ENCODE peak calls at places on chromosomes 16 and 17, in nine cellular contexts. B is lung; W is SJCRH30; S is adrenal gland; A is neural progenitor cell; H is RWPE1; F is sigmoid colon; O is left lung; Q is CD8-positive, alpha-beta T cell. M is an unnamed sample.

GRCh38 chr16:55252577-55252976 is 71.4 kb upstream of the IRX6 start:
- DNase-seq in B (no peak), W (no peak), S (no peak), A (no peak), H (no peak), F (no peak), O (no peak), Q (no peak), M (no peak)

GRCh38 chr17:9213311-9213655 is 192.0 kb downstream of the NTN1 start:
- DNase-seq in B (no peak), W (no peak), S (no peak), A (no peak), H (no peak), F (no peak), O (peak), Q (no peak), M (no peak)

GRCh38 chr17:77771587-77771986 is 186.9 kb upstream of the TNRC6C start:
- DNase-seq in B (no peak), W (no peak), S (no peak), A (no peak), H (no peak), F (no peak), O (no peak), Q (no peak), M (no peak)

GRCh38 chr16:14179116-14179515 is 108.0 kb downstream of the MRTFB start:
- DNase-seq in B (no peak), W (no peak), S (no peak), A (no peak), H (no peak), F (no peak), O (no peak), Q (no peak), M (no peak)

GRCh38 chr16:11094075-11094593 is 149.8 kb downstream of the CLEC16A start:
- DNase-seq in B (peak), W (no peak), S (peak), A (no peak), H (peak), F (peak), O (no peak), Q (no peak), M (no peak)

GRCh38 chr17:60047590-60047989 is 31.1 kb downstream of the HEATR6 start:
- DNase-seq in B (no peak), W (no peak), S (no peak), A (no peak), H (no peak), F (no peak), O (no peak), Q (no peak), M (no peak)

GRCh38 chr17:63483038-63483437 is 6.2 kb downstream of the ACE start:
- DNase-seq in B (no peak), W (no peak), S (no peak), A (no peak), H (no peak), F (no peak), O (no peak), Q (no peak), M (no peak)

GRCh38 chr17:28391401-28391800 is 14.6 kb downstream of the SLC46A1 start:
- DNase-seq in B (no peak), W (no peak), S (no peak), A (no peak), H (no peak), F (no peak), O (no peak), Q (no peak), M (no peak)

GRCh38 chr16:23528635-23529016 is 18.3 kb upstream of the GGA2 start:
- DNase-seq in B (no peak), W (no peak), S (no peak), A (no peak), H (no peak), F (no peak), O (no peak), Q (no peak), M (peak)

GRCh38 chr16:24129412-24129918 is 126.7 kb upstream of the CACNG3 start:
- DNase-seq in B (no peak), W (no peak), S (no peak), A (no peak), H (no peak), F (no peak), O (no peak), Q (no peak), M (no peak)

GRCh38 chr17:42774066-42774750 is 959 bp downstream of the VPS25 start:
- DNase-seq in B (no peak), W (no peak), S (no peak), A (no peak), H (peak), F (no peak), O (no peak), Q (no peak), M (no peak)

GRCh38 chr17:74545456-74546230 is at the start of gene CD300C:
- DNase-seq in B (peak), W (no peak), S (peak), A (no peak), H (no peak), F (no peak), O (no peak), Q (no peak), M (no peak)

GRCh38 chr16:46974352-46974751 is 878 bp upstream of the DNAJA2 start:
- DNase-seq in B (no peak), W (no peak), S (no peak), A (peak), H (peak), F (no peak), O (no peak), Q (no peak), M (no peak)

GRCh38 chr17:2179615-2180295 is 123.8 kb downstream of the SMG6 start:
- DNase-seq in B (peak), W (peak), S (peak), A (no peak), H (no peak), F (peak), O (no peak), Q (no peak), M (no peak)

GRCh38 chr17:21452377-21453143 is 76.4 kb downstream of the KCNJ12 start:
- DNase-seq in B (peak), W (no peak), S (peak), A (peak), H (peak), F (peak), O (peak), Q (no peak), M (peak)

GRCh38 chr17:57534863-57535651 is 210.0 kb downstream of the CCDC182 start:
- DNase-seq in B (no peak), W (peak), S (peak), A (no peak), H (no peak), F (no peak), O (no peak), Q (no peak), M (no peak)

GRCh38 chr17:77499699-77500435 is 359.1 kb downstream of the SEC14L1 start:
- DNase-seq in B (no peak), W (no peak), S (no peak), A (no peak), H (no peak), F (peak), O (no peak), Q (peak), M (no peak)

GRCh38 chr16:336269-336668 is 16.3 kb downstream of the AXIN1 start:
- DNase-seq in B (no peak), W (no peak), S (no peak), A (no peak), H (no peak), F (no peak), O (peak), Q (no peak), M (no peak)

GRCh38 chr16:11257131-11257938 is 1.3 kb upstream of the SOCS1 start:
- DNase-seq in B (peak), W (peak), S (peak), A (peak), H (peak), F (peak), O (peak), Q (peak), M (peak)

GRCh38 chr17:50210249-50211225 is 9.1 kb upstream of the COL1A1 start:
- DNase-seq in B (no peak), W (peak), S (peak), A (peak), H (peak), F (peak), O (peak), Q (no peak), M (no peak)

GRCh38 chr17:56899403-56899802 is 14.4 kb downstream of the TRIM25 start:
- DNase-seq in B (no peak), W (no peak), S (no peak), A (no peak), H (no peak), F (no peak), O (no peak), Q (no peak), M (no peak)

GRCh38 chr17:22202702-22203101 is 510.4 kb downstream of the KCNJ18 start:
- DNase-seq in B (no peak), W (no peak), S (no peak), A (no peak), H (no peak), F (no peak), O (peak), Q (no peak), M (no peak)

GRCh38 chr17:69434164-69434579 is 19.7 kb downstream of the MAP2K6 start:
- DNase-seq in B (no peak), W (no peak), S (no peak), A (no peak), H (peak), F (no peak), O (no peak), Q (no peak), M (peak)

GRCh38 chr16:31132979-31133599 is 2.4 kb downstream of the PRSS8 start:
- DNase-seq in B (no peak), W (no peak), S (no peak), A (no peak), H (no peak), F (no peak), O (peak), Q (no peak), M (no peak)

GRCh38 chr16:31130899-31131298 is 4.6 kb downstream of the PRSS8 start:
- DNase-seq in B (peak), W (no peak), S (no peak), A (no peak), H (peak), F (no peak), O (peak), Q (no peak), M (no peak)

GRCh38 chr16:31131416-31131815 is 4.1 kb downstream of the PRSS8 start:
- DNase-seq in B (no peak), W (no peak), S (no peak), A (no peak), H (no peak), F (no peak), O (no peak), Q (no peak), M (no peak)

GRCh38 chr16:31131841-31132271 is 3.7 kb downstream of the PRSS8 start:
- DNase-seq in B (no peak), W (no peak), S (no peak), A (no peak), H (no peak), F (no peak), O (peak), Q (no peak), M (no peak)

DNA sequence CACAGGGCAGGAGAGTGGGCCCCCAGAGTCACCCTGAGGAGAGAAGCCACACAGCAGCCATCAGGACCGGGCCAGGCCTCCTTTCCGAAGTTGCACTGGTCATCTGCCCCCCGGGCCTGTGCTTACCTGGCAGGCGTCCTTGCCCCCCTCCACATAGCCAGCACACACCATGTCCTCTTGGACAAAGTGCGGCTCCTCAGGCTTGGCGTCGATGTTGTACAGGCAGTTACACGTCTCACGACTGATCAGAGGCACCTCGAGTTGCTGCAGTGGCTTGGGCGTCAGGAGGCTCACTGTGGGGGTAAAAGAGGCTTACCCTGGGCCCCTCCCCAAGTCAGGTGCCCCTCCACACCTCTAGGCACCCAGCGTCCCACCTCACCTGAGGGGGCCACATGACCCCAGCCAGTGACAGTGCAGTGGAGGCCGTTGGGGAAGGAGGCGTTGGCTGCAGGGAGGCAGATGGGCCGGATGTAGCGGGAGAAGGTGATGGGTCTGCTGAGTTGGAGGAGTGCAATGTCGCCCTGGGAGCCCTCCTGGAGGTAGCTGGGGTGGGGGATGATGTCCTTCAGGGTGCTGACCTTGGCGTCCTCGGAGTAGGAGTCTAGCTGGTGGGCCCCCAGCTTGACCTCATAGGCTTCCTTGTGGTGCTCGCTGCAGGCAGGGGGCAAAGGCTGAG is 3.1 kb downstream of the PRSS8 start:
- DNase-seq in B (no peak), W (no peak), S (no peak), A (no peak), H (no peak), F (no peak), O (peak), Q (no peak), M (no peak)
- H3K27ac ChIP-seq in B (no peak), W (no peak), S (no peak), A (no peak), H (peak), F (no peak), O (no peak), Q (no peak), M (no peak)

GRCh38 chr16:79595261-79595660 is 5.3 kb downstream of the MAF start:
- DNase-seq in B (no peak), W (no peak), S (no peak), A (no peak), H (no peak), F (no peak), O (no peak), Q (no peak), M (no peak)

GRCh38 chr16:79598341-79599181 is 2.0 kb downstream of the MAF start:
- DNase-seq in B (peak), W (peak), S (peak), A (peak), H (no peak), F (peak), O (peak), Q (peak), M (peak)

GRCh38 chr16:79597775-79598174 is 2.8 kb downstream of the MAF start:
- DNase-seq in B (no peak), W (no peak), S (no peak), A (no peak), H (no peak), F (no peak), O (no peak), Q (no peak), M (no peak)

GRCh38 chr16:79595916-79596450 is 4.6 kb downstream of the MAF start:
- DNase-seq in B (no peak), W (no peak), S (no peak), A (no peak), H (no peak), F (no peak), O (no peak), Q (no peak), M (no peak)

GRCh38 chr16:79597277-79597676 is 3.3 kb downstream of the MAF start:
- DNase-seq in B (no peak), W (no peak), S (no peak), A (no peak), H (no peak), F (no peak), O (no peak), Q (no peak), M (no peak)
- H3K27ac ChIP-seq in B (no peak), W (no peak), S (peak), A (no peak), H (no peak), F (peak), O (peak), Q (no peak), M (peak)

DNA sequence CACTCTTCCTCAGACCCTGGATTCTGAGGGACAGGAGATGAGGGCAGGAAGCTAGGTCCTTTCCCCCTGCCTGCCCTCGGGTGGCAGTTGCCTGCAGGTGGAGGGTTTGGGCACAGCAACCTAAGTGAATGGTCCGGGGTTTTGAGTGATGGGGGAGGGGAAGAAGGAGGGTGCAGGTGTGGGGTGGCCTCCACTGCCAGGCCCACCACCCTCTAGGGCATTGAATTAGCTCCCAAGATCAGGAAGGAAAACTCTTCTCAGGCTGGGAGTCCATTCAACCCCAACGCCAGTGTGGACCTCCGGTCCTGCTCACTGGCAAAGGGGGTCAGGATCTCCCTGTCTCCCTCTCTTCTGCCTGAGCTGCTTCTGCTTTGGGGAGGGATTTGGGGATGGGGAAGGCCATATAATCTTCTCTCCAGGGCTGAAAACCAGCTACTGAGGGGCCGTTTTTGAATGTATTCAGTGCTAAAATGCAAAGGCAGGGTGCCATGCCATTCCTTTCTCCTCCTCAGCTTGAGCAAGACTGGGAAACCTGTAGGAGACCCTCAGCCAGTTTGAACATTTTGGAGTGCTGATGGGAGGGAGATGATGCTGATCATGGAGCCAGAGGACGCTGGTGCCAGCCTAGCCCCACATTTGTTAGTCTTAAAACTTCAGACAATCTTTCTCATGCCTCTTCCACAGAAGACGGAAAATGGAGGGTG is 18.8 kb downstream of the GRB7 start:
- DNase-seq in B (no peak), W (no peak), S (no peak), A (no peak), H (no peak), F (peak), O (no peak), Q (no peak), M (no peak)
- H3K27ac ChIP-seq in B (no peak), W (no peak), S (no peak), A (no peak), H (no peak), F (no peak), O (peak), Q (peak), M (no peak)

GRCh38 chr16:85149776-85150175 is 37.5 kb upstream of the CIBAR2 start:
- DNase-seq in B (no peak), W (no peak), S (no peak), A (no peak), H (no peak), F (peak), O (peak), Q (no peak), M (peak)
- H3K27ac ChIP-seq in B (no peak), W (no peak), S (no peak), A (no peak), H (peak), F (peak), O (no peak), Q (no peak), M (peak)

GRCh38 chr16:56372013-56372634 is 53.2 kb downstream of the AMFR start:
- DNase-seq in B (no peak), W (no peak), S (no peak), A (no peak), H (no peak), F (no peak), O (no peak), Q (no peak), M (no peak)
- H3K27ac ChIP-seq in B (no peak), W (no peak), S (no peak), A (no peak), H (no peak), F (peak), O (no peak), Q (no peak), M (no peak)